ENCODE peak calls at places on chromosomes 4 and X, in nine cellular contexts. J, V, M, D, A, O, F, H and Q are unnamed samples.

GRCh38 chr4:19262467-19262866 is 989.2 kb upstream of the SLIT2 start:
- DNase-seq in J (no peak), V (no peak), M (no peak), D (no peak), A (no peak), O (no peak), F (no peak), H (no peak), Q (no peak)

GRCh38 chrX:130100180-130100579 is 10.1 kb downstream of the ELF4 start:
- DNase-seq in J (no peak), V (no peak), M (no peak), D (no peak), A (no peak), O (no peak), F (no peak), H (peak), Q (no peak)

GRCh38 chr4:151226004-151226932 is 50.7 kb upstream of the PRSS48 start:
- DNase-seq in J (no peak), V (no peak), M (no peak), D (peak), A (no peak), O (no peak), F (no peak), H (no peak), Q (peak)

GRCh38 chr4:101169044-101170014 is 178.0 kb downstream of the PPP3CA start:
- DNase-seq in J (peak), V (peak), M (peak), D (peak), A (no peak), O (no peak), F (peak), H (peak), Q (peak)

GRCh38 chr4:153427363-153428071 is 38.6 kb upstream of the TMEM131L start:
- DNase-seq in J (no peak), V (no peak), M (no peak), D (peak), A (no peak), O (no peak), F (no peak), H (no peak), Q (no peak)

GRCh38 chrX:110161361-110161686 is 156.6 kb downstream of the AMMECR1 start:
- DNase-seq in J (no peak), V (no peak), M (no peak), D (no peak), A (no peak), O (no peak), F (no peak), H (no peak), Q (no peak)

GRCh38 chr4:147723316-147723715 is 8.6 kb upstream of the ARHGAP10 start:
- DNase-seq in J (no peak), V (no peak), M (no peak), D (no peak), A (no peak), O (no peak), F (no peak), H (peak), Q (no peak)

GRCh38 chr4:112173593-112174559 is 28.6 kb downstream of the FAM241A start:
- DNase-seq in J (no peak), V (no peak), M (no peak), D (peak), A (no peak), O (no peak), F (no peak), H (no peak), Q (no peak)

GRCh38 chr4:699816-700580 is 5.6 kb upstream of the PCGF3 start:
- DNase-seq in J (no peak), V (no peak), M (no peak), D (no peak), A (no peak), O (no peak), F (no peak), H (no peak), Q (no peak)

GRCh38 chr4:173506780-173507211 is 23.2 kb downstream of the HAND2 start:
- DNase-seq in J (no peak), V (no peak), M (no peak), D (no peak), A (no peak), O (no peak), F (no peak), H (no peak), Q (no peak)

GRCh38 chr4:141763373-141763772 is 127.0 kb downstream of the IL15 start:
- DNase-seq in J (no peak), V (no peak), M (no peak), D (no peak), A (no peak), O (no peak), F (no peak), H (no peak), Q (no peak)

GRCh38 chrX:31931225-31931624 is 859.4 kb upstream of the FTHL17 start:
- DNase-seq in J (no peak), V (no peak), M (no peak), D (peak), A (no peak), O (no peak), F (no peak), H (no peak), Q (peak)

GRCh38 chrX:46326161-46326560 is 219.1 kb downstream of the ZNF674 start:
- DNase-seq in J (no peak), V (no peak), M (peak), D (peak), A (no peak), O (no peak), F (no peak), H (no peak), Q (no peak)

GRCh38 chr4:89509708-89510269 is 202.2 kb upstream of the GPRIN3 start:
- DNase-seq in J (peak), V (no peak), M (no peak), D (peak), A (no peak), O (no peak), F (no peak), H (no peak), Q (peak)

GRCh38 chr4:7003176-7003878 is 39.8 kb upstream of the TADA2B start:
- DNase-seq in J (no peak), V (no peak), M (no peak), D (no peak), A (no peak), O (no peak), F (no peak), H (no peak), Q (no peak)